ENCODE peak calls at places on chromosomes 13 and 19, in five cellular contexts. E is neuronal stem cell, N is IMR-90, L is mesendoderm, Y is H9. O is an unnamed sample.

GRCh38 chr13:94640676-94641075 is 39.0 kb downstream of the GPR180 start:
- DNase-seq in E (no peak), N (peak), L (no peak), Y (no peak), O (peak)

GRCh38 chr13:63184693-63185092 is 1769.0 kb upstream of the PCDH20 start:
- DNase-seq in E (peak), N (peak), L (peak), Y (peak), O (peak)

GRCh38 chr13:53782400-53783030 is 753.9 kb downstream of the OLFM4 start:
- DNase-seq in E (peak), N (peak), L (peak), Y (peak), O (peak)

GRCh38 chr19:33293255-33294057 is 8.9 kb downstream of the CEBPA start:
- DNase-seq in E (no peak), N (peak), L (no peak), Y (no peak), O (peak)

GRCh38 chr19:35551091-35551810 is 5.8 kb downstream of the TMEM147 start:
- DNase-seq in E (no peak), N (no peak), L (no peak), Y (no peak), O (no peak)

GRCh38 chr13:106919093-106919492 is 351.2 kb upstream of the ARGLU1 start:
- DNase-seq in E (no peak), N (no peak), L (no peak), Y (no peak), O (peak)

GRCh38 chr13:81726037-81726726 is 1385.3 kb upstream of the SPRY2 start:
- DNase-seq in E (no peak), N (no peak), L (no peak), Y (no peak), O (no peak)

GRCh38 chr19:5097959-5098623 is 129.2 kb downstream of the KDM4B start:
- DNase-seq in E (no peak), N (no peak), L (no peak), Y (no peak), O (no peak)

GRCh38 chr13:97249797-97250495 is 27.8 kb downstream of the MBNL2 start:
- DNase-seq in E (no peak), N (no peak), L (no peak), Y (no peak), O (no peak)

GRCh38 chr19:53101518-53101917 is 1.7 kb downstream of the ZNF160 start:
- DNase-seq in E (no peak), N (peak), L (peak), Y (no peak), O (no peak)

GRCh38 chr19:52689804-52690394 is 44.9 kb downstream of the ZNF611 start:
- DNase-seq in E (no peak), N (no peak), L (peak), Y (peak), O (no peak)

GRCh38 chr19:17487240-17488121 is 17.2 kb downstream of the SLC27A1 start:
- DNase-seq in E (no peak), N (no peak), L (no peak), Y (no peak), O (no peak)

GRCh38 chr19:50420127-50420526 is 1.4 kb downstream of the SPIB start:
- DNase-seq in E (no peak), N (no peak), L (no peak), Y (no peak), O (no peak)
- H2BK5ac ChIP-seq in E (no peak), N (no peak), L (no peak), Y (no peak), O (no peak)

DNA sequence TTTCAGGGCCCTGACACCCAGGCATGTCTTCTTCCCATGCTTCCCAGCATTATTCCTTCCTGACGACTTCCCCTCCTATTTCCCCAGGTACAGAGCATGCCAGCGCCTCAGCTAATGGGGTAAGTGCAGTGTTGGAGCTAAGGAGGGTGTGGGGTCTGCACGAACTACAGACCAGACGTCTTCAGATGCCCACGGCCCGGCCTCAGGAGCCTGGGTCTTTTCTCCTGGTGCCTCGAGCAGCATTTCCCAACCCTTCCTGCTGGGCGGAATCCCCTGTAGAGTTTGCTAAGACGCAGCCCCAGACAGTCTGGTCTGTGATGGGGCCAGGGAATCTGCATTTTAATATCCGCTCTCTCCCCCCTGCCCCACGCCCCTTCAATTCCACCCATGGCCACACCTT is 10.1 kb upstream of the CEACAM19 start:
- DNase-seq in E (no peak), N (no peak), L (no peak), Y (no peak), O (no peak)
- H2BK5ac ChIP-seq in E (no peak), N (no peak), L (no peak), Y (no peak), O (no peak)

GRCh38 chr19:58278156-58279041 is at the start of gene ZNF8:
- DNase-seq in E (peak), N (peak), L (peak), Y (peak), O (peak)
- H2BK5ac ChIP-seq in E (peak), N (peak), L (no peak), Y (no peak), O (peak)

GRCh38 chr19:19229701-19230100 is 17.9 kb downstream of the NCAN start:
- DNase-seq in E (no peak), N (no peak), L (no peak), Y (no peak), O (no peak)
- H2BK5ac ChIP-seq in E (no peak), N (no peak), L (no peak), Y (no peak), O (no peak)

GRCh38 chr19:4061178-4061682 is 5.5 kb downstream of the ZBTB7A start:
- DNase-seq in E (no peak), N (no peak), L (no peak), Y (peak), O (no peak)
- H2BK5ac ChIP-seq in E (no peak), N (no peak), L (no peak), Y (no peak), O (no peak)

DNA sequence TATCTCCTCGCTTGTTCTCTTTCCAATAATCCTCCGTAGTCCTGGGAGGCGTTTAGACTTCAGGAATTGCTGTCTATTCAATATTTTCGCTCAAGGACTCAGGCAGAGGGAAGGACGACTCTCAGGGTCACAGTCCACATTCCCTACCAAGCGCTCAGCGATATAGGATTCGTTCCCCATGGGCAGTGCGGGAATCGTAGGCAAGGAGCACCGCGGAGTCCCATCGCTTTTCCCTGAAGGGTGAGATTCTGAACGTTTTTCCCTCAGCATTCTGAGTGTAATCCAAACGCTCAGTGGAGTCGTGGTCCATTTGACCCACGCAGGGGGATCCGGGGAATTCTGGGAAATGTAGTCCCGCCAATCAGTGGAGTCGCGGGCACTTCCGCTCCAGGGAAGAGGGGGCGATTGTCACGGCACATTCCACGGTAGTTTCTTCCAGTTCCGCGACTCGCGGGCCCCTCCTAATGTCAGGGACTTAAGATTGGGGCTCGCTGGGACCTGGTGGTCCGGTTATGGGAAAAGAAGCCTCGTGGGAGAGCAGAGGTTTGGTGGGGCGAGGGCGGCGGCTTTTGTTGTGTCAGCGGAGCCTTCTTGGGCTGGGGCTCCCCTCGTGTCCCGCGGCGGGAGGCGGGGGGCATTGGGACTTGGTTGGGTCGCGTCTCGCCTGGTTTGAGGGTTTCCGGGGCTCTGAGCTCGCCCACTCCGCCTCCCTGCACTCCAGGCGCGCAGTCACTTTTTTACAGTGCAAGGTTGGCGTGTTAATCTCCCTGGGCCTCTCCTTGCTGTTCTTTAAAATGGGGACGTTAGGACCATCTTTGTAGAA is at the start of gene ZNF234:
- DNase-seq in E (peak), N (peak), L (peak), Y (peak), O (peak)
- H2BK5ac ChIP-seq in E (no peak), N (peak), L (no peak), Y (no peak), O (no peak)

GRCh38 chr13:105276571-105276970 is 1258.9 kb downstream of the EFNB2 start:
- DNase-seq in E (no peak), N (no peak), L (no peak), Y (no peak), O (no peak)

GRCh38 chr13:105273665-105274222 is 1261.7 kb downstream of the EFNB2 start:
- DNase-seq in E (no peak), N (no peak), L (no peak), Y (no peak), O (no peak)

GRCh38 chr13:105272660-105273631 is 1262.5 kb downstream of the EFNB2 start:
- DNase-seq in E (no peak), N (no peak), L (peak), Y (peak), O (peak)

DNA sequence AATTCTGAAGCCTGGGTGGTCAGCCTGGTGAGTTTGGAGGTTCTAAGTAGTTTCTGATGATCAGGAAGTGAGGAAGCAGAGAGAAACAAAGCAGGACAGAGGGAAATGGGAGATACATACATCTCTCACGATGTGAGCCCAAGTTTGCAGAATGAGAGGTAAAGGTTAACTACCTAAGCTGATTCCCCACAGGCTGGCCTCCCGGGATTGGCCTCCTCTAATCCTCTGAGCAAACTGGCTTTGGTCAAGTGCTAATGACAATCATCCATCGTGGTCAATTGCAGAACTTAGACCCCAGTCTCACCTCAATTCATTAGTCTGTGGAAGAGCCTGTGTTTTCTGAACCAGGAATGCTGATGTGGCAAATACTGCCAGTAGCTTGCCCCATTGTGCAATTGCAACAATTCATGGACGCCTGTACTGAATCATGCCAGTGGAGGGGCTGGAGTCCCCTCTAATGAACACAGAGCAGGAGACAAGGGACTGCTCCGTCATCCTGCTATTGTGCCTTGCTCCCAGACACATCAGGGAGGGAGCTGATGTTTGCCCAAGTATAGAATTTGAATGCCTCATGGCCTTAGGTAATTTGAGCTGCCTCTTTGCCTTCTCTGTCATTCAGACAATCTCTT is 1256.6 kb downstream of the EFNB2 start:
- DNase-seq in E (peak), N (no peak), L (peak), Y (peak), O (peak)
- H2BK5ac ChIP-seq in E (no peak), N (no peak), L (no peak), Y (no peak), O (no peak)